ENCODE peak calls at places on chromosomes 2 and 18, in eight cellular contexts. One of them, this sample, is unnamed.

GRCh38 chr2:239644016-239644415 is 243.2 kb upstream of the HDAC4 start:
- DNase-seq in brain microvascular endothelial cell: peak; percentile 5
- DNase-seq in cardiac fibroblast: peak; percentile 6
- DNase-seq in cardiac muscle cell: no peak
- DNase-seq in psoas muscle: no peak
- DNase-seq in pancreas: no peak
- DNase-seq in AG10803: peak; percentile 43
- DNase-seq in tibial artery: no peak
- DNase-seq in this sample: peak; percentile 14

GRCh38 chr18:11310476-11311086 is 161.2 kb upstream of the PIEZO2 start:
- DNase-seq in brain microvascular endothelial cell: no peak
- DNase-seq in cardiac fibroblast: peak; percentile 56
- DNase-seq in cardiac muscle cell: peak; percentile 79
- DNase-seq in psoas muscle: peak; percentile 76
- DNase-seq in pancreas: peak; percentile 61
- DNase-seq in AG10803: peak; percentile 49
- DNase-seq in tibial artery: no peak
- DNase-seq in this sample: no peak

GRCh38 chr2:98795903-98796676 is 65.2 kb upstream of the MGAT4A start:
- DNase-seq in brain microvascular endothelial cell: no peak
- DNase-seq in cardiac fibroblast: no peak
- DNase-seq in cardiac muscle cell: no peak
- DNase-seq in psoas muscle: no peak
- DNase-seq in pancreas: no peak
- DNase-seq in AG10803: no peak
- DNase-seq in tibial artery: no peak
- DNase-seq in this sample: no peak

GRCh38 chr2:86249843-86250402 is 50.7 kb downstream of the MRPL35 start:
- DNase-seq in brain microvascular endothelial cell: no peak
- DNase-seq in cardiac fibroblast: no peak
- DNase-seq in cardiac muscle cell: no peak
- DNase-seq in psoas muscle: no peak
- DNase-seq in pancreas: no peak
- DNase-seq in AG10803: no peak
- DNase-seq in tibial artery: no peak
- DNase-seq in this sample: no peak

GRCh38 chr2:203909192-203909945 is 27.2 kb upstream of the ICOS start:
- DNase-seq in brain microvascular endothelial cell: peak; percentile 74
- DNase-seq in cardiac fibroblast: peak; percentile 81
- DNase-seq in cardiac muscle cell: peak; percentile 47
- DNase-seq in psoas muscle: no peak
- DNase-seq in pancreas: no peak
- DNase-seq in AG10803: peak; percentile 79
- DNase-seq in tibial artery: no peak
- DNase-seq in this sample: no peak

GRCh38 chr2:241873803-241874110 is 4.2 kb downstream of the RTP5 start:
- DNase-seq in brain microvascular endothelial cell: no peak
- DNase-seq in cardiac fibroblast: no peak
- DNase-seq in cardiac muscle cell: no peak
- DNase-seq in psoas muscle: no peak
- DNase-seq in pancreas: no peak
- DNase-seq in AG10803: no peak
- DNase-seq in tibial artery: no peak
- DNase-seq in this sample: no peak

GRCh38 chr18:62445386-62445917 is 77.4 kb upstream of the ZCCHC2 start:
- DNase-seq in brain microvascular endothelial cell: no peak
- DNase-seq in cardiac fibroblast: no peak
- DNase-seq in cardiac muscle cell: no peak
- DNase-seq in psoas muscle: no peak
- DNase-seq in pancreas: no peak
- DNase-seq in AG10803: no peak
- DNase-seq in tibial artery: no peak
- DNase-seq in this sample: no peak

GRCh38 chr2:96397756-96398525 is 62.4 kb downstream of the NCAPH start:
- DNase-seq in brain microvascular endothelial cell: no peak
- DNase-seq in cardiac fibroblast: no peak
- DNase-seq in cardiac muscle cell: no peak
- DNase-seq in psoas muscle: no peak
- DNase-seq in pancreas: no peak
- DNase-seq in AG10803: no peak
- DNase-seq in tibial artery: no peak
- DNase-seq in this sample: no peak

GRCh38 chr2:239238381-239238780 is 162.4 kb downstream of the HDAC4 start:
- DNase-seq in brain microvascular endothelial cell: no peak
- DNase-seq in cardiac fibroblast: no peak
- DNase-seq in cardiac muscle cell: no peak
- DNase-seq in psoas muscle: no peak
- DNase-seq in pancreas: no peak
- DNase-seq in AG10803: no peak
- DNase-seq in tibial artery: no peak
- DNase-seq in this sample: no peak

GRCh38 chr2:232748038-232748437 is 28.3 kb downstream of the KCNJ13 start:
- DNase-seq in brain microvascular endothelial cell: no peak
- DNase-seq in cardiac fibroblast: no peak
- DNase-seq in cardiac muscle cell: no peak
- DNase-seq in psoas muscle: no peak
- DNase-seq in pancreas: no peak
- DNase-seq in AG10803: no peak
- DNase-seq in tibial artery: no peak
- DNase-seq in this sample: no peak

GRCh38 chr2:28359222-28360065 is 33.2 kb upstream of the FOSL2 start:
- DNase-seq in brain microvascular endothelial cell: peak; percentile 90
- DNase-seq in cardiac fibroblast: peak; percentile 70
- DNase-seq in cardiac muscle cell: no peak
- DNase-seq in psoas muscle: peak; percentile 59
- DNase-seq in pancreas: no peak
- DNase-seq in AG10803: no peak
- DNase-seq in tibial artery: no peak
- DNase-seq in this sample: no peak

GRCh38 chr2:75022516-75022915 is 64.1 kb downstream of the POLE4 start:
- DNase-seq in brain microvascular endothelial cell: no peak
- DNase-seq in cardiac fibroblast: peak; percentile 79
- DNase-seq in cardiac muscle cell: no peak
- DNase-seq in psoas muscle: no peak
- DNase-seq in pancreas: no peak
- DNase-seq in AG10803: peak; percentile 68
- DNase-seq in tibial artery: no peak
- DNase-seq in this sample: no peak

GRCh38 chr2:220962556-220962955 is 609.5 kb downstream of the EPHA4 start:
- DNase-seq in brain microvascular endothelial cell: peak; percentile 52
- DNase-seq in cardiac fibroblast: peak; percentile 17
- DNase-seq in cardiac muscle cell: no peak
- DNase-seq in psoas muscle: no peak
- DNase-seq in pancreas: no peak
- DNase-seq in AG10803: no peak
- DNase-seq in tibial artery: no peak
- DNase-seq in this sample: no peak

GRCh38 chr2:121343191-121343590 is 58.2 kb upstream of the TFCP2L1 start:
- DNase-seq in brain microvascular endothelial cell: no peak
- DNase-seq in cardiac fibroblast: no peak
- DNase-seq in cardiac muscle cell: no peak
- DNase-seq in psoas muscle: no peak
- DNase-seq in pancreas: no peak
- DNase-seq in AG10803: no peak
- DNase-seq in tibial artery: no peak
- DNase-seq in this sample: no peak

GRCh38 chr2:140786585-140786984 is 1344.2 kb downstream of the LRP1B start:
- DNase-seq in brain microvascular endothelial cell: no peak
- DNase-seq in cardiac fibroblast: no peak
- DNase-seq in cardiac muscle cell: peak; percentile 61
- DNase-seq in psoas muscle: no peak
- DNase-seq in pancreas: no peak
- DNase-seq in AG10803: no peak
- DNase-seq in tibial artery: no peak
- DNase-seq in this sample: no peak

GRCh38 chr18:6741290-6741689 is 11.8 kb downstream of the ARHGAP28 start:
- DNase-seq in brain microvascular endothelial cell: peak; percentile 98
- DNase-seq in cardiac fibroblast: peak; percentile 96
- DNase-seq in cardiac muscle cell: no peak
- DNase-seq in psoas muscle: no peak
- DNase-seq in pancreas: no peak
- DNase-seq in AG10803: peak; percentile 88
- DNase-seq in tibial artery: peak; percentile 28
- DNase-seq in this sample: no peak

GRCh38 chr2:7607774-7608173 is 690.6 kb downstream of the RNF144A start:
- DNase-seq in brain microvascular endothelial cell: no peak
- DNase-seq in cardiac fibroblast: no peak
- DNase-seq in cardiac muscle cell: no peak
- DNase-seq in psoas muscle: no peak
- DNase-seq in pancreas: no peak
- DNase-seq in AG10803: no peak
- DNase-seq in tibial artery: no peak
- DNase-seq in this sample: no peak

GRCh38 chr2:20637147-20637546 is 13.8 kb downstream of the HS1BP3 start:
- DNase-seq in brain microvascular endothelial cell: no peak
- DNase-seq in cardiac fibroblast: no peak
- DNase-seq in cardiac muscle cell: no peak
- DNase-seq in psoas muscle: peak; percentile 31
- DNase-seq in pancreas: no peak
- DNase-seq in AG10803: no peak
- DNase-seq in tibial artery: peak; percentile 83
- DNase-seq in this sample: no peak

GRCh38 chr2:234286118-234286598 is 210.7 kb downstream of the ARL4C start:
- DNase-seq in brain microvascular endothelial cell: peak; percentile 85
- DNase-seq in cardiac fibroblast: peak; percentile 60
- DNase-seq in cardiac muscle cell: no peak
- DNase-seq in psoas muscle: no peak
- DNase-seq in pancreas: no peak
- DNase-seq in AG10803: no peak
- DNase-seq in tibial artery: no peak
- DNase-seq in this sample: no peak

GRCh38 chr18:2939317-2939716 is 73.6 kb downstream of the LPIN2 start:
- DNase-seq in brain microvascular endothelial cell: no peak
- DNase-seq in cardiac fibroblast: no peak
- DNase-seq in cardiac muscle cell: no peak
- DNase-seq in psoas muscle: no peak
- DNase-seq in pancreas: no peak
- DNase-seq in AG10803: no peak
- DNase-seq in tibial artery: no peak
- DNase-seq in this sample: no peak

GRCh38 chr2:50449306-50449705 is 582.6 kb downstream of the NRXN1 start:
- DNase-seq in brain microvascular endothelial cell: no peak
- DNase-seq in cardiac fibroblast: no peak
- DNase-seq in cardiac muscle cell: no peak
- DNase-seq in psoas muscle: no peak
- DNase-seq in pancreas: no peak
- DNase-seq in AG10803: no peak
- DNase-seq in tibial artery: no peak
- DNase-seq in this sample: no peak

GRCh38 chr2:160266078-160266551 is 66.0 kb upstream of the ITGB6 start:
- DNase-seq in brain microvascular endothelial cell: no peak
- DNase-seq in cardiac fibroblast: no peak
- DNase-seq in cardiac muscle cell: no peak
- DNase-seq in psoas muscle: no peak
- DNase-seq in pancreas: no peak
- DNase-seq in AG10803: no peak
- DNase-seq in tibial artery: no peak
- DNase-seq in this sample: no peak

GRCh38 chr2:223251656-223252229 is 199.8 kb downstream of the KCNE4 start:
- DNase-seq in brain microvascular endothelial cell: no peak
- DNase-seq in cardiac fibroblast: no peak
- DNase-seq in cardiac muscle cell: no peak
- DNase-seq in psoas muscle: no peak
- DNase-seq in pancreas: no peak
- DNase-seq in AG10803: no peak
- DNase-seq in tibial artery: no peak
- DNase-seq in this sample: peak; percentile 45

GRCh38 chr2:5057895-5058294 is 634.3 kb upstream of the SOX11 start:
- DNase-seq in brain microvascular endothelial cell: no peak
- DNase-seq in cardiac fibroblast: no peak
- DNase-seq in cardiac muscle cell: no peak
- DNase-seq in psoas muscle: no peak
- DNase-seq in pancreas: no peak
- DNase-seq in AG10803: no peak
- DNase-seq in tibial artery: no peak
- DNase-seq in this sample: no peak

GRCh38 chr18:7923105-7923504 is 356.0 kb downstream of the PTPRM start:
- DNase-seq in brain microvascular endothelial cell: no peak
- DNase-seq in cardiac fibroblast: no peak
- DNase-seq in cardiac muscle cell: peak; percentile 43
- DNase-seq in psoas muscle: no peak
- DNase-seq in pancreas: no peak
- DNase-seq in AG10803: no peak
- DNase-seq in tibial artery: no peak
- DNase-seq in this sample: no peak

GRCh38 chr2:144071461-144071860 is 448.5 kb downstream of the ZEB2 start:
- DNase-seq in brain microvascular endothelial cell: peak; percentile 50
- DNase-seq in cardiac fibroblast: peak; percentile 46
- DNase-seq in cardiac muscle cell: no peak
- DNase-seq in psoas muscle: no peak
- DNase-seq in pancreas: no peak
- DNase-seq in AG10803: peak; percentile 29
- DNase-seq in tibial artery: no peak
- DNase-seq in this sample: peak; percentile 34
- TF ChIP-seq CTCF in brain microvascular endothelial cell: peak; percentile 68
- TF ChIP-seq CTCF in cardiac fibroblast: peak; percentile 67
- TF ChIP-seq CTCF in cardiac muscle cell: peak; percentile 51
- TF ChIP-seq CTCF in psoas muscle: no peak
- TF ChIP-seq CTCF in pancreas: no peak
- TF ChIP-seq CTCF in AG10803: peak; percentile 46
- TF ChIP-seq CTCF in tibial artery: peak; percentile 32
- TF ChIP-seq CTCF in this sample: peak; percentile 56

GRCh38 chr2:195457873-195458272 is 199.2 kb upstream of the SLC39A10 start:
- DNase-seq in brain microvascular endothelial cell: no peak
- DNase-seq in cardiac fibroblast: no peak
- DNase-seq in cardiac muscle cell: no peak
- DNase-seq in psoas muscle: no peak
- DNase-seq in pancreas: no peak
- DNase-seq in AG10803: no peak
- DNase-seq in tibial artery: no peak
- DNase-seq in this sample: no peak
- H3K4me3 ChIP-seq in brain microvascular endothelial cell: no peak overlapping the region
- H3K4me3 ChIP-seq in cardiac fibroblast: no peak overlapping the region
- H3K4me3 ChIP-seq in cardiac muscle cell: no peak overlapping the region
- H3K4me3 ChIP-seq in psoas muscle: no peak overlapping the region
- H3K4me3 ChIP-seq in pancreas: no peak overlapping the region
- H3K4me3 ChIP-seq in AG10803: no peak overlapping the region
- H3K4me3 ChIP-seq in tibial artery: no peak overlapping the region
- H3K4me3 ChIP-seq in this sample: no peak overlapping the region

DNA sequence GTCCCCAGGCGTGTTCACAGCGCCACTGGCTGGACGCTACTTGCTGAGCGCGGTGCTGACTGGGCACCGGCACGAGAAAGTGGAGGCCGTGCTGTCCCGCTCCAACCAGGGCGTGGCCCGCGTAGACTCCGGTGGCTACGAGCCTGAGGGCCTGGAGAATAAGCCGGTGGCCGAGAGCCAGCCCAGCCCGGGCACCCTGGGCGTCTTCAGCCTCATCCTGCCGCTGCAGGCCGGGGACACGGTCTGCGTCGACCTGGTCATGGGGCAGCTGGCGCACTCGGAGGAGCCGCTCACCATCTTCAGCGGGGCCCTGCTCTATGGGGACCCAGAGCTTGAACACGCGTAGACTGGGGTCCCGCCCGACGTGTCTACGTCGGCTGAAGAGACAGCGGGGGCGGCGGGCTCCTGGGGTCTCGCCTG is 892 bp upstream of the KHK start:
- DNase-seq in brain microvascular endothelial cell: peak; percentile 50
- DNase-seq in cardiac fibroblast: peak; percentile 70
- DNase-seq in cardiac muscle cell: peak; percentile 72
- DNase-seq in psoas muscle: peak; percentile 91
- DNase-seq in pancreas: peak; percentile 83
- DNase-seq in AG10803: peak; percentile 68
- DNase-seq in tibial artery: peak; percentile 86
- DNase-seq in this sample: no peak
- TF ChIP-seq CTCF in brain microvascular endothelial cell: peak; percentile 62
- TF ChIP-seq CTCF in cardiac fibroblast: peak; percentile 47
- TF ChIP-seq CTCF in cardiac muscle cell: peak; percentile 40
- TF ChIP-seq CTCF in psoas muscle: peak; percentile 49
- TF ChIP-seq CTCF in pancreas: no peak
- TF ChIP-seq CTCF in AG10803: peak; percentile 47
- TF ChIP-seq CTCF in tibial artery: peak; percentile 15
- TF ChIP-seq CTCF in this sample: peak; percentile 34

GRCh38 chr2:57981369-57981768 is 65.2 kb upstream of the VRK2 start:
- DNase-seq in brain microvascular endothelial cell: peak; percentile 63
- DNase-seq in cardiac fibroblast: peak; percentile 29
- DNase-seq in cardiac muscle cell: no peak
- DNase-seq in psoas muscle: no peak
- DNase-seq in pancreas: no peak
- DNase-seq in AG10803: peak; percentile 78
- DNase-seq in tibial artery: no peak
- DNase-seq in this sample: no peak
- H3K4me3 ChIP-seq in brain microvascular endothelial cell: no peak overlapping the region
- H3K4me3 ChIP-seq in cardiac fibroblast: no peak overlapping the region
- H3K4me3 ChIP-seq in cardiac muscle cell: no peak overlapping the region
- H3K4me3 ChIP-seq in psoas muscle: no peak overlapping the region
- H3K4me3 ChIP-seq in pancreas: no peak overlapping the region
- H3K4me3 ChIP-seq in AG10803: no peak overlapping the region
- H3K4me3 ChIP-seq in tibial artery: no peak overlapping the region
- H3K4me3 ChIP-seq in this sample: no peak overlapping the region